ENCODE peak calls at places on chromosomes 12 and 14, in ten cellular contexts. One of them, this sample, is unnamed. For H3K4me1, the result is how much of the 10 kb centered on the place peaks cover.

GRCh38 chr12:113867258-113867657 is 98.9 kb downstream of the RBM19 start:
- DNase-seq in aorta: no peak
- DNase-seq in iPS DF 6.9: no peak
- DNase-seq in tibial artery: no peak
- DNase-seq in astrocyte: no peak
- DNase-seq in MM.1S: no peak
- DNase-seq in ovary: no peak
- DNase-seq in HAP-1: peak
- DNase-seq in CD8-positive, alpha-beta memory T cell: no peak
- DNase-seq in Peyer's patch: no peak
- DNase-seq in this sample: no peak

GRCh38 chr14:37903561-37904191 is 304.0 kb upstream of the SSTR1 start:
- DNase-seq in astrocyte: peak
- DNase-seq in HAP-1: peak
- DNase-seq in CD8-positive, alpha-beta memory T cell: no peak
- DNase-seq in Peyer's patch: no peak
- DNase-seq in aorta: no peak
- DNase-seq in tibial artery: no peak
- DNase-seq in MM.1S: peak
- DNase-seq in ovary: no peak
- DNase-seq in iPS DF 6.9: no peak
- DNase-seq in this sample: peak

GRCh38 chr12:48943221-48943620 is 14.1 kb downstream of the ARF3 start:
- DNase-seq in aorta: no peak
- DNase-seq in iPS DF 6.9: no peak
- DNase-seq in Peyer's patch: no peak
- DNase-seq in astrocyte: no peak
- DNase-seq in MM.1S: no peak
- DNase-seq in tibial artery: no peak
- DNase-seq in CD8-positive, alpha-beta memory T cell: no peak
- DNase-seq in ovary: no peak
- DNase-seq in HAP-1: no peak
- DNase-seq in this sample: no peak

GRCh38 chr14:100731846-100732765 is 5.4 kb downstream of the DLK1 start:
- DNase-seq in ovary: peak
- DNase-seq in aorta: peak
- DNase-seq in MM.1S: no peak
- DNase-seq in astrocyte: no peak
- DNase-seq in tibial artery: no peak
- DNase-seq in CD8-positive, alpha-beta memory T cell: no peak
- DNase-seq in Peyer's patch: no peak
- DNase-seq in HAP-1: no peak
- DNase-seq in iPS DF 6.9: no peak
- DNase-seq in this sample: no peak

GRCh38 chr12:40158592-40159111 is 52.8 kb upstream of the SLC2A13 start:
- DNase-seq in ovary: no peak
- DNase-seq in aorta: no peak
- DNase-seq in HAP-1: no peak
- DNase-seq in MM.1S: no peak
- DNase-seq in astrocyte: no peak
- DNase-seq in iPS DF 6.9: no peak
- DNase-seq in Peyer's patch: no peak
- DNase-seq in tibial artery: peak
- DNase-seq in CD8-positive, alpha-beta memory T cell: no peak
- DNase-seq in this sample: no peak

GRCh38 chr12:50251619-50252300 is 31.6 kb downstream of the LIMA1 start:
- DNase-seq in MM.1S: no peak
- DNase-seq in Peyer's patch: no peak
- DNase-seq in aorta: no peak
- DNase-seq in astrocyte: peak
- DNase-seq in tibial artery: no peak
- DNase-seq in HAP-1: no peak
- DNase-seq in ovary: no peak
- DNase-seq in CD8-positive, alpha-beta memory T cell: no peak
- DNase-seq in iPS DF 6.9: no peak
- DNase-seq in this sample: no peak

GRCh38 chr12:43891856-43892574 is 56.1 kb downstream of the TMEM117 start:
- DNase-seq in HAP-1: no peak
- DNase-seq in astrocyte: no peak
- DNase-seq in Peyer's patch: no peak
- DNase-seq in aorta: no peak
- DNase-seq in ovary: no peak
- DNase-seq in MM.1S: no peak
- DNase-seq in iPS DF 6.9: no peak
- DNase-seq in CD8-positive, alpha-beta memory T cell: no peak
- DNase-seq in tibial artery: no peak
- DNase-seq in this sample: no peak

GRCh38 chr12:52023976-52024688 is 17.4 kb downstream of the TAMALIN start:
- DNase-seq in iPS DF 6.9: no peak
- DNase-seq in ovary: no peak
- DNase-seq in aorta: no peak
- DNase-seq in Peyer's patch: no peak
- DNase-seq in MM.1S: no peak
- DNase-seq in tibial artery: no peak
- DNase-seq in astrocyte: peak
- DNase-seq in CD8-positive, alpha-beta memory T cell: no peak
- DNase-seq in HAP-1: no peak
- DNase-seq in this sample: no peak

GRCh38 chr12:42684171-42685071 is 94.9 kb upstream of the PRICKLE1 start:
- DNase-seq in aorta: no peak
- DNase-seq in MM.1S: no peak
- DNase-seq in iPS DF 6.9: no peak
- DNase-seq in Peyer's patch: no peak
- DNase-seq in astrocyte: peak
- DNase-seq in HAP-1: no peak
- DNase-seq in tibial artery: no peak
- DNase-seq in CD8-positive, alpha-beta memory T cell: no peak
- DNase-seq in ovary: no peak
- DNase-seq in this sample: peak

GRCh38 chr14:105060751-105061427 is 4.3 kb downstream of the GPR132 start:
- DNase-seq in ovary: no peak
- DNase-seq in iPS DF 6.9: no peak
- DNase-seq in astrocyte: no peak
- DNase-seq in CD8-positive, alpha-beta memory T cell: peak
- DNase-seq in aorta: peak
- DNase-seq in tibial artery: no peak
- DNase-seq in Peyer's patch: peak
- DNase-seq in MM.1S: no peak
- DNase-seq in HAP-1: no peak
- DNase-seq in this sample: no peak

GRCh38 chr12:43143278-43143677 is 408.7 kb downstream of the ADAMTS20 start:
- DNase-seq in tibial artery: no peak
- DNase-seq in Peyer's patch: no peak
- DNase-seq in astrocyte: no peak
- DNase-seq in iPS DF 6.9: no peak
- DNase-seq in MM.1S: peak
- DNase-seq in ovary: no peak
- DNase-seq in CD8-positive, alpha-beta memory T cell: no peak
- DNase-seq in aorta: no peak
- DNase-seq in HAP-1: no peak
- DNase-seq in this sample: no peak

GRCh38 chr14:61491224-61491623 is 169.8 kb downstream of the PRKCH start:
- DNase-seq in aorta: no peak
- DNase-seq in HAP-1: no peak
- DNase-seq in iPS DF 6.9: no peak
- DNase-seq in ovary: no peak
- DNase-seq in astrocyte: no peak
- DNase-seq in MM.1S: no peak
- DNase-seq in Peyer's patch: no peak
- DNase-seq in tibial artery: no peak
- DNase-seq in CD8-positive, alpha-beta memory T cell: no peak
- DNase-seq in this sample: no peak

GRCh38 chr14:61493239-61493638 is 171.9 kb downstream of the PRKCH start:
- DNase-seq in tibial artery: no peak
- DNase-seq in Peyer's patch: no peak
- DNase-seq in iPS DF 6.9: no peak
- DNase-seq in ovary: no peak
- DNase-seq in aorta: no peak
- DNase-seq in MM.1S: no peak
- DNase-seq in CD8-positive, alpha-beta memory T cell: no peak
- DNase-seq in HAP-1: no peak
- DNase-seq in astrocyte: peak
- DNase-seq in this sample: peak

GRCh38 chr14:61489932-61490331 is 168.6 kb downstream of the PRKCH start:
- DNase-seq in MM.1S: no peak
- DNase-seq in aorta: peak
- DNase-seq in ovary: no peak
- DNase-seq in tibial artery: peak
- DNase-seq in iPS DF 6.9: no peak
- DNase-seq in astrocyte: no peak
- DNase-seq in HAP-1: no peak
- DNase-seq in Peyer's patch: no peak
- DNase-seq in CD8-positive, alpha-beta memory T cell: no peak
- DNase-seq in this sample: peak

GRCh38 chr14:61492474-61492873 is 171.1 kb downstream of the PRKCH start:
- DNase-seq in ovary: no peak
- DNase-seq in astrocyte: no peak
- DNase-seq in tibial artery: no peak
- DNase-seq in MM.1S: no peak
- DNase-seq in CD8-positive, alpha-beta memory T cell: no peak
- DNase-seq in aorta: no peak
- DNase-seq in iPS DF 6.9: no peak
- DNase-seq in HAP-1: no peak
- DNase-seq in Peyer's patch: no peak
- DNase-seq in this sample: no peak

GRCh38 chr14:61491876-61492440 is 170.6 kb downstream of the PRKCH start:
- DNase-seq in ovary: no peak
- DNase-seq in CD8-positive, alpha-beta memory T cell: no peak
- DNase-seq in iPS DF 6.9: no peak
- DNase-seq in astrocyte: no peak
- DNase-seq in HAP-1: no peak
- DNase-seq in aorta: no peak
- DNase-seq in Peyer's patch: no peak
- DNase-seq in MM.1S: no peak
- DNase-seq in tibial artery: peak
- DNase-seq in this sample: no peak
- H3K4me1 ChIP-seq in ovary: under half
- H3K4me1 ChIP-seq in CD8-positive, alpha-beta memory T cell: under half
- H3K4me1 ChIP-seq in iPS DF 6.9: under half
- H3K4me1 ChIP-seq in astrocyte: under half
- H3K4me1 ChIP-seq in HAP-1: under half
- H3K4me1 ChIP-seq in aorta: under half
- H3K4me1 ChIP-seq in Peyer's patch: under half
- H3K4me1 ChIP-seq in MM.1S: under half
- H3K4me1 ChIP-seq in tibial artery: under half
- H3K4me1 ChIP-seq in this sample: under half

DNA sequence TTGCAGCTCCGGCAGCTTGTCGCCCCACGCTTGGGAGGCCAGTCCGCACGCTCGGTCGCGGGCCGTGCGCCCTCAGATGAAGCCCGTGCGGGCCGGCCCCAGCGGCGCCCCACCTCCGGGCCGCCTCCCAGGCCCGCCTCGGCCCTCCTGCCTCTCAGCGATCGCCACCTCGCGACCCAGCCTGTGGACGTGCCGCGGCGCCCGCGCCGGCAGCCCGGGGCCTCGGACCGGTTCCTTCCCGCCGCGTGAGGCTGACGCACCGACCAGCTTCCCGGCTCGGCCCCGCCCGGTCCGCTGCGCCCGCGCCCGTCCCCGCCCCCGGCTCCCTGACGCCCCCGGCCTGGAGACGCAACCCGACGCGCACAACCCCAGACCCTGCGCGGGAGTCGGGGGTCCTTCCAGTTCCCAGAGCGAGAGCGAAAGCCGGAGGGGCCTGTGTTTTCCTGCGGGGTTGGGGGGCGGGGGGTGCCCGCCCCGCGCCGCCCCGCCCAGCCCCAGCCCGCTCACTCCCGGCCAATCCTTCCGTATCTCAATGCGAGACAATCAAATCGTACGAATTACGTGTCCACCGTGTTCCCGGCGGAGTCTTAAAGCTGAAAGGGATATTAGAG is at the start of gene ERO1A:
- DNase-seq in tibial artery: peak
- DNase-seq in astrocyte: peak
- DNase-seq in CD8-positive, alpha-beta memory T cell: peak
- DNase-seq in ovary: peak
- DNase-seq in Peyer's patch: peak
- DNase-seq in aorta: peak
- DNase-seq in HAP-1: peak
- DNase-seq in iPS DF 6.9: no peak
- DNase-seq in MM.1S: peak
- DNase-seq in this sample: peak
- H3K4me1 ChIP-seq in tibial artery: under half
- H3K4me1 ChIP-seq in astrocyte: under half
- H3K4me1 ChIP-seq in CD8-positive, alpha-beta memory T cell: under half
- H3K4me1 ChIP-seq in ovary: under half
- H3K4me1 ChIP-seq in Peyer's patch: under half
- H3K4me1 ChIP-seq in aorta: under half
- H3K4me1 ChIP-seq in HAP-1: under half
- H3K4me1 ChIP-seq in iPS DF 6.9: under half
- H3K4me1 ChIP-seq in MM.1S: under half
- H3K4me1 ChIP-seq in this sample: under half

GRCh38 chr14:99662846-99663245 is 17.9 kb downstream of the HHIPL1 start:
- DNase-seq in ovary: no peak
- DNase-seq in CD8-positive, alpha-beta memory T cell: no peak
- DNase-seq in HAP-1: no peak
- DNase-seq in iPS DF 6.9: no peak
- DNase-seq in aorta: no peak
- DNase-seq in astrocyte: no peak
- DNase-seq in Peyer's patch: no peak
- DNase-seq in tibial artery: no peak
- DNase-seq in MM.1S: no peak
- DNase-seq in this sample: no peak
- H3K4me1 ChIP-seq in ovary: under half
- H3K4me1 ChIP-seq in CD8-positive, alpha-beta memory T cell: under half
- H3K4me1 ChIP-seq in HAP-1: under half
- H3K4me1 ChIP-seq in iPS DF 6.9: under half
- H3K4me1 ChIP-seq in aorta: under half
- H3K4me1 ChIP-seq in astrocyte: under half
- H3K4me1 ChIP-seq in Peyer's patch: under half
- H3K4me1 ChIP-seq in tibial artery: under half
- H3K4me1 ChIP-seq in MM.1S: under half
- H3K4me1 ChIP-seq in this sample: under half

GRCh38 chr12:14958361-14959125 is 2.9 kb downstream of the ARHGDIB start:
- DNase-seq in tibial artery: no peak
- DNase-seq in astrocyte: no peak
- DNase-seq in ovary: no peak
- DNase-seq in CD8-positive, alpha-beta memory T cell: no peak
- DNase-seq in MM.1S: peak
- DNase-seq in iPS DF 6.9: no peak
- DNase-seq in Peyer's patch: no peak
- DNase-seq in aorta: no peak
- DNase-seq in HAP-1: no peak
- DNase-seq in this sample: no peak
- H3K4me1 ChIP-seq in tibial artery: under half
- H3K4me1 ChIP-seq in astrocyte: under half
- H3K4me1 ChIP-seq in ovary: under half
- H3K4me1 ChIP-seq in CD8-positive, alpha-beta memory T cell: half or more
- H3K4me1 ChIP-seq in MM.1S: half or more
- H3K4me1 ChIP-seq in iPS DF 6.9: under half
- H3K4me1 ChIP-seq in Peyer's patch: under half
- H3K4me1 ChIP-seq in aorta: under half
- H3K4me1 ChIP-seq in HAP-1: under half
- H3K4me1 ChIP-seq in this sample: under half